ENCODE peak calls at places on chromosomes 2 and 18, in nine cellular contexts. X is A549, G is GM23338, Z is HCT116, E is GM12878, Y is SK-N-SH, C is K562, U is HepG2, I is HL-60. T is an unnamed sample.

GRCh38 chr2:237733677-237734300 is 64.8 kb upstream of the RBM44 start:
- DNase-seq in X (no peak), G (peak), Z (no peak), E (no peak), Y (peak), C (no peak), U (peak), I (no peak), T (no peak)

GRCh38 chr2:172082105-172082943 is 3.0 kb upstream of the DLX1 start:
- DNase-seq in X (no peak), G (peak), Z (no peak), E (no peak), Y (peak), C (no peak), U (no peak), I (no peak), T (no peak)

GRCh38 chr2:232860593-232861241 is 9.3 kb upstream of the SNORC start:
- DNase-seq in X (no peak), G (peak), Z (no peak), E (no peak), Y (no peak), C (no peak), U (peak), I (no peak), T (no peak)

GRCh38 chr2:214138779-214139178 is 272.1 kb upstream of the VWC2L start:
- DNase-seq in X (no peak), G (no peak), Z (no peak), E (no peak), Y (no peak), C (no peak), U (no peak), I (no peak), T (no peak)

GRCh38 chr2:101710036-101710689 is 12.7 kb downstream of the MAP4K4 start:
- DNase-seq in X (no peak), G (no peak), Z (no peak), E (no peak), Y (no peak), C (no peak), U (no peak), I (no peak), T (no peak)

GRCh38 chr2:157866202-157866601 is 9.9 kb downstream of the ACVR1 start:
- DNase-seq in X (no peak), G (peak), Z (no peak), E (no peak), Y (no peak), C (no peak), U (no peak), I (no peak), T (no peak)

GRCh38 chr2:153519260-153519875 is 40.8 kb upstream of the RPRM start:
- DNase-seq in X (peak), G (peak), Z (peak), E (peak), Y (peak), C (peak), U (peak), I (peak), T (no peak)

GRCh38 chr2:20652673-20653575 is 2.0 kb upstream of the HS1BP3 start:
- DNase-seq in X (no peak), G (no peak), Z (no peak), E (no peak), Y (no peak), C (no peak), U (no peak), I (no peak), T (no peak)

GRCh38 chr18:31490387-31490786 is 7.6 kb upstream of the DSG2 start:
- DNase-seq in X (peak), G (no peak), Z (no peak), E (peak), Y (no peak), C (no peak), U (no peak), I (no peak), T (no peak)

GRCh38 chr2:235914756-235915155 is 253.4 kb downstream of the GBX2 start:
- DNase-seq in X (no peak), G (no peak), Z (no peak), E (no peak), Y (no peak), C (no peak), U (no peak), I (no peak), T (no peak)

GRCh38 chr2:159903404-159904126 is 105.6 kb upstream of the CD302 start:
- DNase-seq in X (no peak), G (no peak), Z (no peak), E (no peak), Y (no peak), C (no peak), U (no peak), I (peak), T (no peak)

GRCh38 chr2:54258171-54258570 is 2.1 kb upstream of the TSPYL6 start:
- DNase-seq in X (no peak), G (no peak), Z (no peak), E (no peak), Y (no peak), C (no peak), U (no peak), I (no peak), T (no peak)

GRCh38 chr2:236352761-236353593 is 88.8 kb upstream of the ASB18 start:
- DNase-seq in X (peak), G (peak), Z (peak), E (no peak), Y (peak), C (peak), U (no peak), I (no peak), T (peak)

GRCh38 chr2:45103351-45104145 is 94.3 kb upstream of the SIX2 start:
- DNase-seq in X (no peak), G (no peak), Z (no peak), E (no peak), Y (no peak), C (no peak), U (no peak), I (no peak), T (no peak)

GRCh38 chr2:45104429-45104828 is 95.2 kb upstream of the SIX2 start:
- DNase-seq in X (no peak), G (no peak), Z (no peak), E (no peak), Y (no peak), C (no peak), U (no peak), I (no peak), T (no peak)

GRCh38 chr2:45102141-45102540 is 92.9 kb upstream of the SIX2 start:
- DNase-seq in X (no peak), G (no peak), Z (no peak), E (no peak), Y (no peak), C (no peak), U (no peak), I (no peak), T (no peak)

GRCh38 chr2:45105050-45105582 is 95.9 kb upstream of the SIX2 start:
- DNase-seq in X (no peak), G (no peak), Z (no peak), E (no peak), Y (no peak), C (no peak), U (no peak), I (no peak), T (no peak)

GRCh38 chr2:45102579-45103117 is 93.4 kb upstream of the SIX2 start:
- DNase-seq in X (no peak), G (no peak), Z (no peak), E (no peak), Y (no peak), C (no peak), U (no peak), I (no peak), T (no peak)
- TF ChIP-seq REST in X (no peak), G (no peak), Z (no peak), E (no peak), Y (no peak), C (no peak), U (no peak), I (no peak), T (no peak)

DNA sequence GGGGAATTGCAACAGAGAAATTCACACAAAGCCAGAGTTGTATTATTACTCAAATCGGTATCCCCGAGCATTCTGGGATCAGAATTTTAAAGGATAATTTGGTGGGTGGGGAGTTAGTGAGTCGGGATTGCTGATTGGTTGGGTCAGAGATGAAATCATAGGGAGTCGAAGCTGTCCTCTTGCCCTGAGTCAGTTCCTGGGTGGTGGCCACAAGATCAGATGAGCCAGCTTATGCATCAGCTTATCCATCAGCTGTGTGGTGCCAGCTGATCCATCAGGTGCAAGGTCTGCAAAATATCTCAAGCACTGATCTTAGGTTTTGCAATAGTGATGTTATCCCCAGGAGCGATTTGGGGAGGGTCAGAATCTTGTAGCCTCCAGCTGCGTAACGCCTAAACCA is 34.3 kb upstream of the ITM2C start:
- DNase-seq in X (no peak), G (no peak), Z (no peak), E (no peak), Y (no peak), C (no peak), U (no peak), I (no peak), T (no peak)
- TF ChIP-seq REST in X (no peak), G (no peak), Z (no peak), E (no peak), Y (no peak), C (no peak), U (no peak), I (no peak), T (no peak)

GRCh38 chr2:47401789-47402554 is 984 bp upstream of the MSH2 start:
- DNase-seq in X (no peak), G (peak), Z (no peak), E (no peak), Y (no peak), C (peak), U (no peak), I (no peak), T (no peak)
- TF ChIP-seq REST in X (no peak), G (no peak), Z (no peak), E (no peak), Y (no peak), C (no peak), U (no peak), I (no peak), T (no peak)

GRCh38 chr2:51710222-51710621 is 678.3 kb upstream of the NRXN1 start:
- DNase-seq in X (peak), G (peak), Z (peak), E (no peak), Y (peak), C (peak), U (peak), I (no peak), T (no peak)
- TF ChIP-seq REST in X (no peak), G (no peak), Z (no peak), E (no peak), Y (no peak), C (no peak), U (no peak), I (no peak), T (no peak)

DNA sequence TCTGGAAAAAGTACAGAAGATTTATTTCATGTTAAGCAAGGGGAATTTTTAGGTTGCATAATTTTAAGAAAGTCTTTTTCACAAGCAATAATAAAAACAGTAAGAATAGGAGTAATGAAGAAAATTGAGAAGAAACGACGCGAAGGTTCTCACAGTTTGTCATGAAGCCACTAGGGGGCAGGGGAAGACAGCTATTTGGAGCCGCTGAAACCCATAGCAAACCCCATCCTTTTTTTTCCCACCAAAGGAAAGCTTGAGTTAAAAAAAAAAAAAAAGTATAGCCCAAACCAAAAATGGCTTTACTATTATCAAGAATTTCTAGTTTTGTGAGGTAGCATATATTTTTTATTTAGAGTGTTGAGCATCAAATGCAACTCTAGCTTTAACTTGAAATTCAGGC is 300.9 kb downstream of the PHLPP1 start:
- DNase-seq in X (peak), G (peak), Z (peak), E (peak), Y (peak), C (peak), U (peak), I (peak), T (peak)
- TF ChIP-seq REST in X (no peak), G (no peak), Z (no peak), E (no peak), Y (no peak), C (no peak), U (no peak), I (no peak), T (no peak)